ENCODE peak calls at places on chromosomes 7 and 10, in four cellular contexts. F is IMR-90, X is body of pancreas, J is adipocyte. H is an unnamed sample. For H3K27me3, the result is how much of the 10 kb centered on the place peaks cover.

GRCh38 chr7:132575336-132575986 is 809 bp downstream of the PLXNA4 start:
- DNase-seq in F (peak), J (peak), X (peak), H (no peak)

GRCh38 chr7:14751461-14751860 is 151.1 kb downstream of the DGKB start:
- DNase-seq in X (no peak), J (no peak), F (no peak), H (peak)

GRCh38 chr10:11444148-11444516 is 167.3 kb downstream of the USP6NL start:
- DNase-seq in J (no peak), X (no peak), F (no peak), H (no peak)

GRCh38 chr7:158257516-158258410 is 329.9 kb downstream of the PTPRN2 start:
- DNase-seq in F (no peak), J (no peak), X (no peak), H (no peak)

GRCh38 chr10:43939939-43940810 is 291.5 kb upstream of the ZNF32 start:
- DNase-seq in F (peak), X (no peak), J (peak), H (no peak)

GRCh38 chr10:137031-137430 is 1.8 kb downstream of the ZMYND11 start:
- DNase-seq in F (peak), J (peak), X (no peak), H (peak)

GRCh38 chr10:59823111-59823510 is 69.9 kb upstream of the MRLN start:
- DNase-seq in F (no peak), J (no peak), X (no peak), H (no peak)

GRCh38 chr10:2876032-2876431 is 191.3 kb upstream of the PFKP start:
- DNase-seq in F (no peak), X (no peak), J (no peak), H (no peak)

GRCh38 chr10:114629824-114630430 is 28.1 kb downstream of the ABLIM1 start:
- DNase-seq in X (no peak), J (no peak), F (peak), H (no peak)

GRCh38 chr7:100483101-100483727 is 513 bp upstream of the NYAP1 start:
- DNase-seq in F (peak), X (peak), J (peak), H (no peak)

GRCh38 chr7:70761711-70762328 is 370.1 kb upstream of the GALNT17 start:
- DNase-seq in X (no peak), F (no peak), J (no peak), H (no peak)

GRCh38 chr10:71193516-71193915 is 18.9 kb upstream of the UNC5B start:
- DNase-seq in J (no peak), F (no peak), X (no peak), H (no peak)

GRCh38 chr10:71191459-71192113 is 20.8 kb upstream of the UNC5B start:
- DNase-seq in F (no peak), X (no peak), J (no peak), H (no peak)

GRCh38 chr10:71188201-71188600 is 24.2 kb upstream of the UNC5B start:
- DNase-seq in F (no peak), J (no peak), X (no peak), H (no peak)

GRCh38 chr10:71187600-71187999 is 24.8 kb upstream of the UNC5B start:
- DNase-seq in X (peak), F (no peak), J (peak), H (no peak)

GRCh38 chr10:71191019-71191418 is 21.4 kb upstream of the UNC5B start:
- DNase-seq in X (no peak), F (no peak), J (no peak), H (no peak)
- H3K27me3 ChIP-seq in X (under half), F (under half), J (under half), H (under half)

DNA sequence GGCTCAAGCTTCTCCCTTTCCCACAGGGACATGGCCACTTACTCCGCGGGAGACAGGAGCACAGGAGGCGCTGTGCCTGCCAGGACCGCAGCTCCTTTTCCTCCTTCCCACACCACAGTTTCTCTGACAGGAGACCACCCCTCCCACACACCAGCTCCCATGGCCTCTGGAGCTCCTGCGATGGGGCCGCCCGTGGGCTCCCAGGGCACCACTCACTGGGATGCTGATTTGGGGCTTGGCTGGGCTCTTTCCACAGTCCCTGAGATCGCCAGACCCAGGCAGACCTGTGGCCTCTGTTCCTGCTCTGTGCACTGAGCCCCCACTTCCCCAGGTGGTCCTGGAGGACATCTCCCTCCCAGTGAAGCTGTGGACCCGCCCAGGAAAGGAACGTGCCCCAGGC is 226.9 kb upstream of the SHH start:
- DNase-seq in X (no peak), J (no peak), F (no peak), H (no peak)
- H3K27me3 ChIP-seq in X (under half), J (under half), F (under half), H (under half)

GRCh38 chr10:133384071-133384470 is 5.0 kb downstream of the PAOX start:
- DNase-seq in X (no peak), F (no peak), J (no peak), H (no peak)
- H3K27me3 ChIP-seq in X (under half), F (under half), J (under half), H (under half)

GRCh38 chr7:1249731-1250130 is 17.1 kb downstream of the UNCX start:
- DNase-seq in F (no peak), J (no peak), X (no peak), H (no peak)
- H3K27me3 ChIP-seq in F (half or more), J (half or more), X (under half), H (half or more)